ENCODE peak calls at places on chromosomes 11 and 22, in six cellular contexts. S is WTC11, H is HCT116, M is K562, J is HEK293T, Y is GM12878. N is an unnamed sample.

GRCh38 chr11:76807206-76807875 is 24.2 kb downstream of the TSKU start:
- DNase-seq in S (peak; percentile 95), H (no peak), M (peak; percentile 86), J (peak; percentile 86), Y (no peak), N (peak; percentile 68)

GRCh38 chr22:44360686-44361381 is 48.1 kb upstream of the SHISAL1 start:
- DNase-seq in S (no peak), H (no peak), M (no peak), J (no peak), Y (no peak), N (no peak)

GRCh38 chr11:28524098-28524497 is 415.9 kb downstream of the METTL15 start:
- DNase-seq in S (no peak), H (no peak), M (no peak), J (no peak), Y (no peak), N (no peak)

GRCh38 chr22:45335021-45335818 is 25.5 kb downstream of the FAM118A start:
- DNase-seq in S (peak; percentile 61), H (no peak), M (no peak), J (peak; percentile 33), Y (no peak), N (no peak)

GRCh38 chr22:47095395-47096122 is 333.1 kb downstream of the TBC1D22A start:
- DNase-seq in S (no peak), H (no peak), M (no peak), J (no peak), Y (no peak), N (no peak)

GRCh38 chr11:63599211-63600122 is 14.8 kb downstream of the PLAAT3 start:
- DNase-seq in S (no peak), H (no peak), M (peak; percentile 79), J (no peak), Y (no peak), N (no peak)

GRCh38 chr11:67441731-67442401 is 1.4 kb downstream of the CORO1B start:
- DNase-seq in S (no peak), H (no peak), M (no peak), J (no peak), Y (no peak), N (no peak)

GRCh38 chr11:65899356-65900124 is 648 bp downstream of the FOSL1 start:
- DNase-seq in S (peak; percentile 49), H (no peak), M (peak; percentile 91), J (no peak), Y (no peak), N (peak; percentile 58)

GRCh38 chr22:27597703-27598444 is 203.7 kb downstream of the MN1 start:
- DNase-seq in S (no peak), H (peak; percentile 22), M (peak; percentile 62), J (peak; percentile 55), Y (no peak), N (no peak)

GRCh38 chr11:134561348-134561720 is 149.3 kb upstream of the B3GAT1 start:
- DNase-seq in S (no peak), H (no peak), M (no peak), J (no peak), Y (no peak), N (no peak)

GRCh38 chr11:74684661-74685060 is 46.6 kb downstream of the CHRDL2 start:
- DNase-seq in S (no peak), H (no peak), M (no peak), J (no peak), Y (no peak), N (no peak)

GRCh38 chr11:110148775-110149744 is 55.9 kb downstream of the ZC3H12C start:
- DNase-seq in S (no peak), H (peak; percentile 56), M (peak; percentile 42), J (no peak), Y (no peak), N (no peak)

GRCh38 chr22:32364210-32364609 is 6.5 kb downstream of the RFPL3 start:
- DNase-seq in S (no peak), H (no peak), M (no peak), J (no peak), Y (no peak), N (no peak)

GRCh38 chr11:69364901-69365300 is 70.9 kb downstream of the MYEOV start:
- DNase-seq in S (no peak), H (no peak), M (no peak), J (no peak), Y (no peak), N (no peak)

GRCh38 chr22:41445171-41446056 is 1.2 kb downstream of the TOB2 start:
- DNase-seq in S (peak; percentile 32), H (no peak), M (no peak), J (no peak), Y (no peak), N (no peak)

GRCh38 chr11:96145163-96145585 is 197.8 kb downstream of the MAML2 start:
- DNase-seq in S (no peak), H (no peak), M (no peak), J (no peak), Y (no peak), N (peak; percentile 91)

GRCh38 chr11:35098850-35099249 is 40.1 kb upstream of the CD44 start:
- DNase-seq in S (no peak), H (no peak), M (no peak), J (no peak), Y (no peak), N (no peak)

GRCh38 chr22:41596776-41597634 is 7.4 kb upstream of the PMM1 start:
- DNase-seq in S (peak; percentile 79), H (no peak), M (peak; percentile 48), J (peak; percentile 66), Y (no peak), N (peak; percentile 39)

GRCh38 chr11:12617632-12618031 is 56.6 kb upstream of the TEAD1 start:
- DNase-seq in S (no peak), H (no peak), M (no peak), J (no peak), Y (no peak), N (no peak)

GRCh38 chr11:19506803-19507466 is 205.7 kb upstream of the NAV2 start:
- DNase-seq in S (no peak), H (no peak), M (no peak), J (no peak), Y (no peak), N (no peak)

GRCh38 chr11:11293798-11294611 is 59.0 kb downstream of the CSNK2A3 start:
- DNase-seq in S (no peak), H (no peak), M (no peak), J (no peak), Y (no peak), N (no peak)

GRCh38 chr11:35735903-35736302 is 73.3 kb downstream of the TRIM44 start:
- DNase-seq in S (no peak), H (no peak), M (no peak), J (no peak), Y (no peak), N (no peak)

GRCh38 chr11:111596319-111596718 is 5.9 kb upstream of the SIK2 start:
- DNase-seq in S (no peak), H (no peak), M (no peak), J (no peak), Y (no peak), N (no peak)
- TF ChIP-seq SP1 in S (no peak), H (no peak), M (no peak), J (no peak), Y (no peak), N (no peak)

DNA sequence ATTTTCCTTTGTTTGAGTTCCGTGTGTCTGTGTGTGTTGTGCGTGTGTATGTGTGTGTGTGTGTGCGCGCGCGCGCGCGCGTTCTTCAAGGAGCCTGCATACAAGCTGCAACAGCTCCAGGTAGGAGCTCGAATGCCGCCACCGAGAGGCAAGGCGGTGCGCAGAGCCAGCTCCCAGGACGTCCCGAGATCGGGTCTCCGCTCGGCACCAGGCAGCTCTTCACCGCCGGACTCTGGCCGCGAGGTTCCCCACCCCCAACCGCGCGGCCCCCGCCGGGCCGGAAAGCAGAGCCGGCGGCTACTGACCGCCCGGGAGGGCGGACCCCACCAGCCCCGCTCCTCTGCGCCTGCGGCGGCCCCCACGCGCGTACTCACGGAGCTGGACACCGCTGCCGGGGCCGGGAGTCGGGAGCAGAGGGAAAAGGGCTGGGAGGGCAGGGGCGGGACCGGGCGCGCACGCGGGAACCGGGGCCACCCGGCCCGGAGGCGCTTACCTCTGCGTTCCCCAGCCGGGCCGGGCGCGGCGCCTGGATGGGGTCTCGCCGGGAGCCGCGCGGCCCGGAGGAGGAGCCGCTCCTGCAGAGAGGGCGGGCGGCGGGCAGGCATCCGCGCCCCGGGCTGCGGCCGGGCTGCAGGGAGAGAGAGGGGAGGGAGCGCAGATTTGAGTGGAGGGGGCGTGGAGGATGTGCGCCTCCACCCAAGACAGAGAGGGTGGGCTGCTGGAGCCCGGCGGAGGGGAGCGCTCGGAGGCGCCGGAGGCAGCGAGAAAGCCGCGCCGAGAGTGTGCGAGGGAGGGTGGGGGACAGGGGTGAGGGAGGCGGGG is 40.3 kb upstream of the AKIP1 start:
- DNase-seq in S (peak; percentile 75), H (peak; percentile 68), M (no peak), J (peak; percentile 71), Y (no peak), N (no peak)
- TF ChIP-seq SP1 in S (peak; percentile 23), H (no peak), M (no peak), J (no peak), Y (no peak), N (no peak)

GRCh38 chr11:72598901-72599300 is 75.3 kb downstream of the PDE2A start:
- DNase-seq in S (peak; percentile 68), H (no peak), M (peak; percentile 54), J (peak; percentile 24), Y (no peak), N (peak; percentile 28)
- TF ChIP-seq SP1 in S (no peak), H (no peak), M (no peak), J (no peak), Y (no peak), N (no peak)

GRCh38 chr22:19782533-19782932 is 22.0 kb downstream of the TBX1 start:
- DNase-seq in S (peak; percentile 5), H (no peak), M (no peak), J (no peak), Y (no peak), N (no peak)

GRCh38 chr22:19783531-19784395 is 23.2 kb downstream of the TBX1 start:
- DNase-seq in S (peak; percentile 6), H (no peak), M (no peak), J (no peak), Y (no peak), N (no peak)

GRCh38 chr22:19779011-19779421 is 18.4 kb downstream of the TBX1 start:
- DNase-seq in S (peak; percentile 0), H (no peak), M (no peak), J (no peak), Y (no peak), N (no peak)

GRCh38 chr22:19776433-19777031 is 16.0 kb downstream of the TBX1 start:
- DNase-seq in S (peak; percentile 7), H (no peak), M (peak; percentile 90), J (no peak), Y (no peak), N (no peak)

GRCh38 chr22:19779685-19780268 is 19.2 kb downstream of the TBX1 start:
- DNase-seq in S (peak; percentile 21), H (no peak), M (no peak), J (no peak), Y (no peak), N (no peak)
- TF ChIP-seq SP1 in S (no peak), H (no peak), M (no peak), J (no peak), Y (no peak), N (no peak)

N was measured in HepG2.